ENCODE peak calls at places on chromosomes 2 and 18, in four cellular contexts. One of them, this sample, is unnamed.

GRCh38 chr2:219723311-219723710 is 95.9 kb downstream of the SLC4A3 start:
- DNase-seq in tibial artery: no peak
- DNase-seq in bronchial epithelial cell: no peak
- DNase-seq in RWPE2: no peak
- DNase-seq in this sample: no peak

GRCh38 chr2:230746213-230746612 is 33.6 kb downstream of the CAB39 start:
- DNase-seq in tibial artery: no peak
- DNase-seq in bronchial epithelial cell: no peak
- DNase-seq in RWPE2: no peak
- DNase-seq in this sample: no peak

GRCh38 chr2:74188018-74188601 is 9.4 kb upstream of the MOB1A start:
- DNase-seq in tibial artery: no peak
- DNase-seq in bronchial epithelial cell: peak
- DNase-seq in RWPE2: peak
- DNase-seq in this sample: peak

GRCh38 chr2:188142636-188143035 is 149.0 kb upstream of the GULP1 start:
- DNase-seq in tibial artery: no peak
- DNase-seq in bronchial epithelial cell: peak
- DNase-seq in RWPE2: no peak
- DNase-seq in this sample: peak

GRCh38 chr2:199392363-199392762 is 65.4 kb downstream of the SATB2 start:
- DNase-seq in tibial artery: no peak
- DNase-seq in bronchial epithelial cell: no peak
- DNase-seq in RWPE2: no peak
- DNase-seq in this sample: no peak

GRCh38 chr2:26295511-26295910 is 50.4 kb upstream of the SELENOI start:
- DNase-seq in tibial artery: no peak
- DNase-seq in bronchial epithelial cell: no peak
- DNase-seq in RWPE2: no peak
- DNase-seq in this sample: no peak

GRCh38 chr2:65402339-65402738 is 30.1 kb downstream of the SPRED2 start:
- DNase-seq in tibial artery: no peak
- DNase-seq in bronchial epithelial cell: no peak
- DNase-seq in RWPE2: no peak
- DNase-seq in this sample: no peak

GRCh38 chr18:67805261-67805660 is 288.7 kb upstream of the DSEL start:
- DNase-seq in tibial artery: no peak
- DNase-seq in bronchial epithelial cell: peak
- DNase-seq in RWPE2: no peak
- DNase-seq in this sample: no peak

GRCh38 chr2:10792660-10793400 is 19.8 kb downstream of the PDIA6 start:
- DNase-seq in tibial artery: no peak
- DNase-seq in bronchial epithelial cell: no peak
- DNase-seq in RWPE2: no peak
- DNase-seq in this sample: no peak

GRCh38 chr2:113175101-113175628 is 1.4 kb downstream of the PSD4 start:
- DNase-seq in tibial artery: no peak
- DNase-seq in bronchial epithelial cell: no peak
- DNase-seq in RWPE2: no peak
- DNase-seq in this sample: no peak

GRCh38 chr2:231716641-231717280 is 8.4 kb downstream of the PTMA start:
- DNase-seq in tibial artery: no peak
- DNase-seq in bronchial epithelial cell: no peak
- DNase-seq in RWPE2: no peak
- DNase-seq in this sample: no peak

GRCh38 chr2:46208766-46209165 is 88.4 kb upstream of the EPAS1 start:
- DNase-seq in tibial artery: no peak
- DNase-seq in bronchial epithelial cell: no peak
- DNase-seq in RWPE2: no peak
- DNase-seq in this sample: no peak

GRCh38 chr2:86199834-86200177 is 549 bp downstream of the MRPL35 start:
- DNase-seq in tibial artery: no peak
- DNase-seq in bronchial epithelial cell: no peak
- DNase-seq in RWPE2: no peak
- DNase-seq in this sample: no peak

GRCh38 chr2:46870051-46870839 is 45.4 kb downstream of the MCFD2 start:
- DNase-seq in tibial artery: no peak
- DNase-seq in bronchial epithelial cell: no peak
- DNase-seq in RWPE2: no peak
- DNase-seq in this sample: no peak

GRCh38 chr2:86297382-86298147 is 39.9 kb downstream of the REEP1 start:
- DNase-seq in tibial artery: no peak
- DNase-seq in bronchial epithelial cell: peak
- DNase-seq in RWPE2: no peak
- DNase-seq in this sample: peak

GRCh38 chr2:159553727-159554126 is 62.6 kb downstream of the BAZ2B start:
- DNase-seq in tibial artery: no peak
- DNase-seq in bronchial epithelial cell: no peak
- DNase-seq in RWPE2: no peak
- DNase-seq in this sample: no peak

GRCh38 chr18:34695300-34695699 is 14.8 kb upstream of the DTNA start:
- DNase-seq in tibial artery: no peak
- DNase-seq in bronchial epithelial cell: peak
- DNase-seq in RWPE2: no peak
- DNase-seq in this sample: no peak

GRCh38 chr2:168751104-168751768 is 51.2 kb upstream of the NOSTRIN start:
- DNase-seq in tibial artery: no peak
- DNase-seq in bronchial epithelial cell: no peak
- DNase-seq in RWPE2: no peak
- DNase-seq in this sample: no peak

GRCh38 chr2:3104261-3104660 is 273.4 kb downstream of the EIPR1 start:
- DNase-seq in tibial artery: no peak
- DNase-seq in bronchial epithelial cell: no peak
- DNase-seq in RWPE2: no peak
- DNase-seq in this sample: no peak

GRCh38 chr2:150214626-150215025 is 272.8 kb downstream of the RND3 start:
- DNase-seq in tibial artery: no peak
- DNase-seq in bronchial epithelial cell: no peak
- DNase-seq in RWPE2: no peak
- DNase-seq in this sample: no peak

GRCh38 chr2:237154050-237154638 is 68.5 kb downstream of the COPS8 start:
- DNase-seq in tibial artery: no peak
- DNase-seq in bronchial epithelial cell: peak
- DNase-seq in RWPE2: no peak
- DNase-seq in this sample: peak

GRCh38 chr2:100206731-100207255 is 64.4 kb upstream of the AFF3 start:
- DNase-seq in tibial artery: no peak
- DNase-seq in bronchial epithelial cell: no peak
- DNase-seq in RWPE2: no peak
- DNase-seq in this sample: no peak

GRCh38 chr2:100211517-100211916 is 69.1 kb upstream of the AFF3 start:
- DNase-seq in tibial artery: no peak
- DNase-seq in bronchial epithelial cell: no peak
- DNase-seq in RWPE2: no peak
- DNase-seq in this sample: peak

GRCh38 chr2:100207411-100207885 is 65.1 kb upstream of the AFF3 start:
- DNase-seq in tibial artery: no peak
- DNase-seq in bronchial epithelial cell: no peak
- DNase-seq in RWPE2: no peak
- DNase-seq in this sample: no peak

GRCh38 chr2:100205128-100205527 is 62.7 kb upstream of the AFF3 start:
- DNase-seq in tibial artery: no peak
- DNase-seq in bronchial epithelial cell: no peak
- DNase-seq in RWPE2: no peak
- DNase-seq in this sample: no peak

DNA sequence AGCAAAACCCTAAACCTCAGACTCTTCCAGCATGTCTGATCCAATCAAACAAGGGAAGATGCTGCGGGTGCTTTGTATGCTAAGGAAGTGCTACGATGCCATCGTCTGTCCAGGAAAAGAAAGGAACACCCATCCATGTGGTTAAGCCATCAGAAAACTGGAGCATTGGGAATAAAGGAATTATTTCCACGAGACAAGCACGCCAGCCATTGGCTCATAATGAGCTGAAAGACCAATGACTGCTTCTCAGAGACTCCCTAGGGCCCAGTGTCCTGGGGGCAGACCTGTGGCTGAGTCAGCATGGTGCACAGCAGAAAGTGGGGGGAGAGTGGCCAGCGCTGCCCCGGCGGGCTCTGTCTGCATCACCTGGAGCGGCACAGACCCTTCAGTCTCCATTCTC is 66.0 kb upstream of the AFF3 start:
- DNase-seq in tibial artery: no peak
- DNase-seq in bronchial epithelial cell: no peak
- DNase-seq in RWPE2: no peak
- DNase-seq in this sample: no peak
- TF ChIP-seq CTCF in tibial artery: no peak
- TF ChIP-seq CTCF in bronchial epithelial cell: no peak
- TF ChIP-seq CTCF in RWPE2: no peak
- TF ChIP-seq CTCF in this sample: no peak

DNA sequence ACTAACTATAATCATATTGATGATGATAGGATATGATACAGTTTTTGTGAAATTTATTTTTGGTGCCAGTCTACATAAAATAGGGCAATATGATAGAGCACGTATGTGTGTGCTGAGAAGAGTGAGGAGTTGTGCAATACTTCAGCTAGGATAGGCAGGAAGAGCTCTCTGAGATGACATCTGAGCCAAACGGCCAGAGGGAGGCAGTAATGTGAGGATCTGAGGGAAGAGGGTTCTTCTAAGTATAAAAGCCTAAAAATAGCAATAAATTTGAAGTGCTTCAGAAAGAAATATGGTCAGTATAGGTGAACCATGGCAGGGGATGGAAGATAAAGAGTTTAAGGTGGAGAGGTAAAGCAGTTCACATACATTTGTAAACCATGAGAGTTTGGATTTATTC is 102.5 kb downstream of the OLA1 start:
- DNase-seq in tibial artery: no peak
- DNase-seq in bronchial epithelial cell: peak
- DNase-seq in RWPE2: no peak
- DNase-seq in this sample: peak
- TF ChIP-seq CTCF in tibial artery: no peak
- TF ChIP-seq CTCF in bronchial epithelial cell: no peak
- TF ChIP-seq CTCF in RWPE2: no peak
- TF ChIP-seq CTCF in this sample: no peak

GRCh38 chr18:43620936-43621335 is 343.6 kb upstream of the SYT4 start:
- DNase-seq in tibial artery: no peak
- DNase-seq in bronchial epithelial cell: peak
- DNase-seq in RWPE2: no peak
- DNase-seq in this sample: peak
- TF ChIP-seq CTCF in tibial artery: peak
- TF ChIP-seq CTCF in bronchial epithelial cell: peak
- TF ChIP-seq CTCF in RWPE2: peak
- TF ChIP-seq CTCF in this sample: peak

GRCh38 chr18:7626922-7627440 is 59.9 kb downstream of the PTPRM start:
- DNase-seq in tibial artery: no peak
- DNase-seq in bronchial epithelial cell: peak
- DNase-seq in RWPE2: no peak
- DNase-seq in this sample: peak
- TF ChIP-seq CTCF in tibial artery: no peak
- TF ChIP-seq CTCF in bronchial epithelial cell: peak
- TF ChIP-seq CTCF in RWPE2: peak
- TF ChIP-seq CTCF in this sample: no peak

DNA sequence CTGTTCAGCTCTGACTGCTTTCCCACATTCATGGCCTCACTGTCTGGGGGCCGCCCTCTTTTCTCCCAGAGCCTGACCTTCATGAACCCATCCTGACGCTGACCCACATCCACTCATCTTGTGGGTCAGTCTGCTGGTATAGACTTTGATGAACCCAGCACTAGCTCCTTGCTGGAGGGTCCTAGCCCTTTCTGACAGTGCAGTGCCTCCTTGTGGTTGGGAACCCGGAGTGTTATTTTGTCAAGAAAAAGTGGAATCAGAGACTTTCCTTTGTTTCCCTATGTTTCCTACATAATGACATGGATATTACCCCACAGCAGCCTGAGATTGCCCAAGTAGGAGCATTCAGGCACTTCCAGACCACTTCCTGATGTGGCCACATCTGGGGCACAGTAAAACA is 19.3 kb upstream of the OSR1 start:
- DNase-seq in tibial artery: no peak
- DNase-seq in bronchial epithelial cell: no peak
- DNase-seq in RWPE2: no peak
- DNase-seq in this sample: no peak
- TF ChIP-seq CTCF in tibial artery: no peak
- TF ChIP-seq CTCF in bronchial epithelial cell: no peak
- TF ChIP-seq CTCF in RWPE2: no peak
- TF ChIP-seq CTCF in this sample: no peak

GRCh38 chr2:29295843-29296242 is 180.6 kb downstream of the CLIP4 start:
- DNase-seq in tibial artery: no peak
- DNase-seq in bronchial epithelial cell: peak
- DNase-seq in RWPE2: no peak
- DNase-seq in this sample: peak
- TF ChIP-seq CTCF in tibial artery: no peak
- TF ChIP-seq CTCF in bronchial epithelial cell: peak
- TF ChIP-seq CTCF in RWPE2: peak
- TF ChIP-seq CTCF in this sample: peak

GRCh38 chr2:17910971-17911370 is 32.5 kb downstream of the KCNS3 start:
- DNase-seq in tibial artery: no peak
- DNase-seq in bronchial epithelial cell: no peak
- DNase-seq in RWPE2: no peak
- DNase-seq in this sample: no peak
- TF ChIP-seq CTCF in tibial artery: no peak
- TF ChIP-seq CTCF in bronchial epithelial cell: no peak
- TF ChIP-seq CTCF in RWPE2: no peak
- TF ChIP-seq CTCF in this sample: no peak

GRCh38 chr2:226799211-226799975 is at the start of gene IRS1:
- DNase-seq in tibial artery: peak
- DNase-seq in bronchial epithelial cell: peak
- DNase-seq in RWPE2: peak
- DNase-seq in this sample: peak
- TF ChIP-seq CTCF in tibial artery: no peak
- TF ChIP-seq CTCF in bronchial epithelial cell: peak
- TF ChIP-seq CTCF in RWPE2: peak
- TF ChIP-seq CTCF in this sample: peak

DNA sequence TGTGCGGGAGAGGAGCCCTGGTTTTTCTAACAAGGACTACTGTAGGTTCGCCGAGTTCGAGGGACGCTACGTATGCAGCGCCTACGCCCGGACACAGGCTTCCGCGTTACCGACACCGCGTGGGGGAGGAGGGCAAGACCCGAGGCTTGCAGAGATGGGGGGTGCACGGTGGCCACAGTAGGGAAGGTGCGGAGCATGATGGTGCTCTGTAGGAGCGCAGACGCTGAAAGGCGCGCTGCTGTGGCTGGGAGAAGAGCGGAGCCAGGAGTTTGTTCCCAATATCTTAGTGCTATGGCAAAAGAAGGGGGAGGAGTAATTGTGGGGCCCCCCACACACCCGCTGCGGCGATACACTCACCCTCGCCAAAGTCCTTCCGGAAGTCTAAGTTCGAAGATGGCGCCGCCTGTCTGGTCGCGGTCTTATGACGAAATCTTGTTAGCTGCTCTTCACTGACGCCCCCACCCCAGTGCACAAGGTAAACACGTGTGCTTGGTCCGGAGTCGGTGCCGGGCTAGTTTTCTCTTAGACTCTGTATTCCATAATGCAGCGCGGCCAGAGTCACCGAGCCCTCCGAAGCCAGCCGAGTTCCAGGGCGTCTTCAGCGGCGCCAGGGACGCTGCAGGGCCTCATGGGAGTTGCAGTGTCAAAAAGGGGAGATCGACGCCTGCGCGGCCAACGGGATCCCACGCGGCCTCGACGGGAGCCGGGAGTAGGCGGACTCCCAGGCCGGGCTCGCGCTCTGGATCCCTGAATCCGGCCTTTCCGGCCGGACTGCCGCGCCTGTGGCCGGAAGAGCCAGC is at the start of gene GTF3C2:
- DNase-seq in tibial artery: peak
- DNase-seq in bronchial epithelial cell: peak
- DNase-seq in RWPE2: peak
- DNase-seq in this sample: peak
- TF ChIP-seq CTCF in tibial artery: peak
- TF ChIP-seq CTCF in bronchial epithelial cell: no peak
- TF ChIP-seq CTCF in RWPE2: no peak
- TF ChIP-seq CTCF in this sample: no peak

GRCh38 chr2:174138161-174138560 is 110.2 kb downstream of the OLA1 start:
- DNase-seq in tibial artery: no peak
- DNase-seq in bronchial epithelial cell: no peak
- DNase-seq in RWPE2: no peak
- DNase-seq in this sample: no peak
- TF ChIP-seq CTCF in tibial artery: no peak
- TF ChIP-seq CTCF in bronchial epithelial cell: peak
- TF ChIP-seq CTCF in RWPE2: peak
- TF ChIP-seq CTCF in this sample: peak